ENCODE peak calls at places on chromosomes 16 and 17, in five cellular contexts. X, R, U, K and W are unnamed samples.

GRCh38 chr16:17572145-17572544 is 101.4 kb upstream of the XYLT1 start:
- DNase-seq in K (no peak), U (no peak), X (no peak), R (no peak), W (no peak)

GRCh38 chr16:57474671-57475661 is 11.3 kb downstream of the DOK4 start:
- DNase-seq in X (no peak), K (no peak), R (no peak), U (no peak), W (no peak)

GRCh38 chr17:82414548-82415281 is 3.4 kb upstream of the HEXD start:
- DNase-seq in K (no peak), U (peak), X (peak), R (peak), W (no peak)

GRCh38 chr17:16407911-16408588 is 7.3 kb upstream of the TRPV2 start:
- DNase-seq in U (no peak), K (no peak), R (no peak), X (no peak), W (no peak)

GRCh38 chr16:21186326-21186691 is 25.1 kb downstream of the ZP2 start:
- DNase-seq in R (no peak), X (no peak), U (no peak), K (no peak), W (no peak)

GRCh38 chr16:35743101-35743692 is 2283.8 kb downstream of the TP53TG3F start:
- DNase-seq in R (no peak), X (no peak), U (no peak), K (no peak), W (no peak)

GRCh38 chr16:74778646-74779045 is 4.0 kb upstream of the FA2H start:
- DNase-seq in X (no peak), U (no peak), K (no peak), R (no peak), W (no peak)

GRCh38 chr17:77611791-77612466 is 346.6 kb upstream of the TNRC6C start:
- DNase-seq in R (no peak), X (no peak), U (no peak), K (no peak), W (no peak)

GRCh38 chr17:42243493-42243982 is 32.7 kb downstream of the STAT5B start:
- DNase-seq in U (no peak), R (no peak), X (no peak), K (no peak), W (no peak)

GRCh38 chr17:64507418-64507766 is 615 bp downstream of the CEP95 start:
- DNase-seq in K (no peak), U (no peak), X (no peak), R (no peak), W (no peak)

GRCh38 chr17:38577244-38577643 is 28.5 kb downstream of the SRCIN1 start:
- DNase-seq in K (no peak), X (no peak), U (no peak), R (no peak), W (no peak)

GRCh38 chr16:65002265-65002664 is 119.6 kb downstream of the CDH11 start:
- DNase-seq in R (no peak), U (no peak), K (peak), X (no peak), W (peak)

GRCh38 chr17:17134952-17135340 is 71.2 kb downstream of the PLD6 start:
- DNase-seq in U (no peak), K (no peak), R (no peak), X (no peak), W (no peak)

GRCh38 chr17:49699967-49700575 is 7.7 kb downstream of the SLC35B1 start:
- DNase-seq in X (no peak), U (no peak), K (no peak), R (no peak), W (no peak)

GRCh38 chr17:54694287-54694887 is 206.3 kb upstream of the TOM1L1 start:
- DNase-seq in U (no peak), K (no peak), R (no peak), X (no peak), W (no peak)

GRCh38 chr16:83329466-83329865 is 478.3 kb upstream of the HSBP1 start:
- DNase-seq in R (no peak), X (no peak), U (no peak), K (no peak), W (no peak)

GRCh38 chr16:57093845-57094564 is 1.6 kb downstream of the CPNE2 start:
- DNase-seq in K (no peak), U (no peak), R (no peak), X (no peak), W (no peak)

GRCh38 chr17:82664701-82665182 is 16.5 kb upstream of the WDR45B start:
- DNase-seq in U (no peak), X (no peak), R (no peak), K (no peak), W (no peak)

GRCh38 chr17:82944990-82945389 is 105.2 kb upstream of the ZNF750 start:
- DNase-seq in X (no peak), U (no peak), R (no peak), K (no peak), W (no peak)

GRCh38 chr16:11064846-11065245 is 120.5 kb downstream of the CLEC16A start:
- DNase-seq in U (no peak), K (no peak), X (no peak), R (no peak), W (no peak)

GRCh38 chr17:54947396-54947795 is 21.1 kb downstream of the COX11 start:
- DNase-seq in U (no peak), X (no peak), R (no peak), K (no peak), W (no peak)

GRCh38 chr16:56933266-56933619 is 1.3 kb downstream of the HERPUD1 start:
- DNase-seq in R (no peak), K (no peak), X (no peak), U (no peak), W (no peak)

GRCh38 chr17:1639549-1639948 is 6.0 kb downstream of the SCARF1 start:
- DNase-seq in X (no peak), U (no peak), K (no peak), R (no peak), W (no peak)

GRCh38 chr17:74859439-74860228 is at the start of gene GRIN2C:
- DNase-seq in K (no peak), U (peak), R (no peak), X (peak), W (no peak)

GRCh38 chr16:52436646-52437645 is 110.0 kb downstream of the TOX3 start:
- DNase-seq in U (no peak), R (no peak), X (no peak), K (no peak), W (no peak)

GRCh38 chr17:29292992-29293889 is 707 bp downstream of the NUFIP2 start:
- DNase-seq in K (no peak), X (peak), U (peak), R (peak), W (no peak)